ENCODE peak calls at places on chromosomes 16 and 17, in eight cellular contexts. A, O, X, F, W, V, Q and S are unnamed samples.

GRCh38 chr16:11497851-11498289 is 88.8 kb downstream of the LITAF start:
- DNase-seq in F (peak; percentile 77), W (peak; percentile 26), Q (no peak), X (peak; percentile 28), A (no peak), V (peak; percentile 20), O (no peak), S (no peak)

GRCh38 chr17:4942760-4943508 is 2.9 kb downstream of the RNF167 start:
- DNase-seq in F (no peak), A (no peak), V (peak; percentile 19), O (no peak), Q (no peak), W (no peak), X (no peak), S (no peak)

GRCh38 chr16:75208861-75209505 is 2.0 kb upstream of the CTRB2 start:
- DNase-seq in F (no peak), A (no peak), Q (no peak), X (no peak), V (no peak), W (no peak), O (no peak), S (no peak)

GRCh38 chr16:71467810-71468209 is 5.8 kb upstream of the ZNF23 start:
- DNase-seq in Q (peak; percentile 47), X (no peak), A (peak; percentile 46), W (peak; percentile 45), V (no peak), F (peak; percentile 46), O (no peak), S (peak; percentile 83)

GRCh38 chr17:74446551-74447500 is 14.9 kb downstream of the GPRC5C start:
- DNase-seq in W (peak; percentile 64), X (no peak), A (no peak), V (peak; percentile 54), F (peak; percentile 61), Q (no peak), O (no peak), S (no peak)

GRCh38 chr16:56869513-56870270 is 4.7 kb downstream of the SLC12A3 start:
- DNase-seq in F (peak; percentile 26), O (no peak), X (peak; percentile 17), V (peak; percentile 39), A (no peak), W (peak; percentile 69), Q (peak; percentile 70), S (no peak)

GRCh38 chr17:48542956-48543853 is 1.7 kb downstream of the HOXB2 start:
- DNase-seq in V (no peak), O (no peak), A (peak; percentile 46), F (peak; percentile 65), W (peak; percentile 76), X (no peak), Q (peak; percentile 56), S (no peak)

GRCh38 chr16:12016166-12016947 is 39.8 kb downstream of the SNX29 start:
- DNase-seq in W (no peak), Q (no peak), V (peak; percentile 38), O (no peak), F (peak; percentile 18), X (no peak), A (no peak), S (no peak)

GRCh38 chr17:69596141-69596540 is 181.6 kb downstream of the MAP2K6 start:
- DNase-seq in Q (no peak), F (no peak), A (no peak), O (no peak), X (no peak), W (no peak), V (no peak), S (no peak)

GRCh38 chr17:37086329-37086728 is 137.6 kb downstream of the AATF start:
- DNase-seq in V (no peak), A (no peak), O (no peak), W (no peak), X (no peak), Q (no peak), F (no peak), S (no peak)

GRCh38 chr17:43701318-43701743 is 39.6 kb upstream of the MEOX1 start:
- DNase-seq in V (peak; percentile 85), A (no peak), F (peak; percentile 68), O (peak; percentile 45), W (peak; percentile 88), Q (no peak), X (peak; percentile 60), S (no peak)

GRCh38 chr17:47251421-47251940 is 2.1 kb upstream of the ITGB3 start:
- DNase-seq in X (no peak), O (no peak), W (no peak), A (no peak), Q (no peak), V (no peak), F (no peak), S (no peak)

GRCh38 chr17:49090885-49091594 is 41.5 kb upstream of the B4GALNT2 start:
- DNase-seq in Q (no peak), F (no peak), W (no peak), V (no peak), O (no peak), A (no peak), X (no peak), S (no peak)

GRCh38 chr16:70750893-70751467 is 50.0 kb downstream of the VAC14 start:
- DNase-seq in V (peak; percentile 100), F (peak; percentile 98), Q (no peak), W (no peak), O (no peak), A (no peak), X (peak; percentile 84), S (no peak)

GRCh38 chr16:17453365-17454122 is 17.2 kb downstream of the XYLT1 start:
- DNase-seq in Q (no peak), O (no peak), X (no peak), A (no peak), F (no peak), V (no peak), W (no peak), S (no peak)

GRCh38 chr16:47492428-47493357 is 31.6 kb downstream of the PHKB start:
- DNase-seq in V (peak; percentile 76), F (peak; percentile 74), A (no peak), Q (no peak), W (peak; percentile 28), O (peak; percentile 76), X (no peak), S (no peak)

GRCh38 chr17:78242024-78242742 is 10.8 kb downstream of the TMEM235 start:
- DNase-seq in O (peak; percentile 66), F (no peak), V (no peak), Q (no peak), W (peak; percentile 66), A (no peak), X (no peak), S (no peak)

GRCh38 chr17:1494736-1495253 is 2.3 kb upstream of the MYO1C start:
- DNase-seq in A (no peak), Q (no peak), O (no peak), W (no peak), X (no peak), V (no peak), F (no peak), S (no peak)

GRCh38 chr17:76593338-76593737 is 7.7 kb upstream of the ST6GALNAC2 start:
- DNase-seq in X (peak; percentile 15), A (no peak), O (no peak), V (no peak), F (no peak), W (no peak), Q (no peak), S (no peak)
- TF ChIP-seq CTCF in X (peak; percentile 17), A (no peak), O (no peak), V (no peak), F (no peak), W (no peak), Q (no peak), S (no peak)

DNA sequence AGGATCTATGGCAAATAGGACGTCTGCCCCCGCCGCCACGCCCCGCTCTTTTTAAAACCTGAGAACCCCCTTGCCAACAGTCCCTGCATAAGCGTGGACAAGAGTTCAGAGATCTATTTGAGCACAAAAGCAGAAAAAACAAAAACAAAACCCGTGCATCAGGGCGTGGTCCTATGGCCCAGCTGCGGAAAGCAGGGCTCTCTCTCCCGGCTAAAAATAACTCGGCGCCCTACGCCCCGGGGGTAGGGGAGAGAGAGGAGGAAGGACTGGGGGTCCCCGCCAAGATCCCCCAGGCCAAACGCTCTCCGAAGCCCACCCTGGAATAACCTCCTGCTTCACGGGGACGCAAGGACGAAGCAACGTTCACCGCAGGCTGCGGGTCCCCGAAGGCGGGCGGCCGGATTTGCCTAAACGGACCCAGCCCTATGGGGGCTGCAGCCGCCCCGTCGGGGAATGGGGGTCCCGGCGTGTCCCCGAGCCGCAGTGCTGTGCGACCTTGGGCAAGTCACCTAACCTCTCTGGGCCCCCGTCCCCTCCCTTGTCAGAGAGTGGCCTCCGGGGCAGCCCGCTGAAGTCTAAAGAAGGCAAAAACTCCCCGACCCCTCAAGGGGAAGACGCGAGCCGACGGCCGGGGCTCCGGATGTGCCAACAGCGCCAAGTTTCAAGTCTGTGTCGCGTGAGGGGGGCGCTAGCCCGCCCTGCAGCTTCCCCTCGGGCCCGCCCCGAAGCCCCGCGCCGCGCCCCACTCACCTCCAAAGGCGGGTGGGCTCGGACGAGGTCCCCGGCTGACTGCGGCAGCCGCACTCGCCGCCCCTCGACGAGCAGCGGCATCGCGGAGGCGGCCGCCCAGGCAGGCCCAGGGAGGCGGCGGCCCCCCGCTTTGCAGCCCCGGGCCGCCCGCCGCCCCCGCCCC is 477 bp downstream of the NTAN1 start:
- DNase-seq in F (no peak), Q (peak; percentile 69), X (no peak), O (no peak), V (peak; percentile 30), W (peak; percentile 79), A (no peak), S (no peak)
- TF ChIP-seq CTCF in F (no peak), Q (peak; percentile 3), X (peak; percentile 53), O (no peak), V (no peak), W (peak; percentile 40), A (peak; percentile 25), S (no peak)

DNA sequence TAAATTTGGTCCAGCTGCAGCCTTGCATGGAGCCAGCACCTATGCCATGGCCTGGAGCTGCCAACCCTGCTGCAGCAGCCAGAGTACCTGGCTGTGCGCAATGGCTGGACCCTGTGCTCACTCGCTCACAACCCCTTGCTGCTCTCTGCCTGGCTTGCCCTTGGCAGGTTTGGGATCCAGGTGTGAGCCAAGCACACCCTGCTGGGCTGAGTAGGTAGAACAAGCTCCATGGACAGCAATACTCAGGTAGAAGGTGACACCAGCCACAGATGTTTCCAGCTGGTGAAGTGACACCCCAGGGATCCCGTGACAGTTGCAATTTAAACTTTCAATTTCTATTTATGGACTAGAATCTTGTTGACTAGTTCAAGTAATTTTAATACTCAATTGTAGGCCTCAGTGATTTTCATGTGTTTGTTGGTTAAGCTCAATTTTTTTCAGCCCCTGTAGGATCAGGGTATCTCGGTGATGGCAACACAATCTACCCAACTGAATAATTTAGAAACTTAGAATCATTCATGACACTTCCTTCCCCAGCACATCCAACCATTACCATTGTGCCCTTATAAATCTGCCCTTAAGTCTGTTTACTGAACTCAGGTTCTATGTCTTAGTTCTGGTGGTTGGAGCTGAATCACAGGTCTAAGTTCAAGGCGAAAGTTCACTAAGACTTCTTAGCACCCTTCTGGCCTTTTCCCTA is 480.0 kb downstream of the PMP22 start:
- DNase-seq in X (no peak), V (no peak), F (no peak), Q (peak; percentile 27), W (peak; percentile 32), O (no peak), A (peak; percentile 11), S (no peak)
- TF ChIP-seq CTCF in X (no peak), V (no peak), F (no peak), Q (no peak), W (no peak), O (no peak), A (peak; percentile 13), S (no peak)

GRCh38 chr16:31375231-31375630 is 17.9 kb upstream of the ITGAD start:
- DNase-seq in V (no peak), F (no peak), X (no peak), O (no peak), W (no peak), A (no peak), Q (no peak), S (no peak)
- TF ChIP-seq CTCF in V (no peak), F (no peak), X (no peak), O (no peak), W (no peak), A (no peak), Q (no peak), S (no peak)

GRCh38 chr17:11503292-11503691 is 95.0 kb upstream of the DNAH9 start:
- DNase-seq in W (no peak), O (no peak), F (no peak), X (no peak), Q (no peak), A (no peak), V (no peak), S (no peak)
- TF ChIP-seq CTCF in W (no peak), O (no peak), F (no peak), X (no peak), Q (no peak), A (no peak), V (no peak), S (no peak)